ENCODE peak calls at places on chromosomes 7 and 10, in nine cellular contexts. V is upper lobe of left lung, O is lung, X is tibial artery, D is AG04450, K is breast epithelium, J is H1, C is AG10803, L is heart left ventricle. Z is an unnamed sample.
A peak's percentile ranks its signal among the peaks of the same experiment; 100 is the strongest.

GRCh38 chr7:102860351-102860811 is 52.4 kb upstream of the LRRC17 start:
- DNase-seq in V (no peak), O (no peak), X (no peak), D (peak; percentile 93), K (no peak), J (no peak), C (peak; percentile 97), L (no peak), Z (peak; percentile 99)

GRCh38 chr7:37270109-37270508 is 178.6 kb downstream of the ELMO1 start:
- DNase-seq in V (no peak), O (no peak), X (no peak), D (no peak), K (no peak), J (no peak), C (no peak), L (no peak), Z (no peak)

GRCh38 chr10:131072651-131073468 is 238.7 kb downstream of the TCERG1L start:
- DNase-seq in V (no peak), O (no peak), X (no peak), D (no peak), K (no peak), J (no peak), C (no peak), L (no peak), Z (no peak)

GRCh38 chr7:139431010-139431409 is 52.5 kb downstream of the KLRG2 start:
- DNase-seq in V (no peak), O (no peak), X (no peak), D (no peak), K (peak; percentile 80), J (no peak), C (no peak), L (no peak), Z (no peak)

GRCh38 chr10:86630079-86630478 is 24.3 kb upstream of the OPN4 start:
- DNase-seq in V (no peak), O (no peak), X (no peak), D (no peak), K (no peak), J (no peak), C (peak; percentile 42), L (peak; percentile 73), Z (no peak)

GRCh38 chr10:86801995-86802394 is 45.6 kb downstream of the BMPR1A start:
- DNase-seq in V (no peak), O (no peak), X (no peak), D (no peak), K (no peak), J (no peak), C (no peak), L (no peak), Z (no peak)

GRCh38 chr10:79932307-79932706 is 16.6 kb downstream of the SFTPD start:
- DNase-seq in V (no peak), O (no peak), X (no peak), D (no peak), K (no peak), J (no peak), C (no peak), L (no peak), Z (no peak)

GRCh38 chr7:51949726-51950644 is 633.4 kb upstream of the COBL start:
- DNase-seq in V (no peak), O (no peak), X (no peak), D (no peak), K (no peak), J (peak; percentile 62), C (no peak), L (no peak), Z (no peak)

GRCh38 chr7:53996856-53997255 is 545.3 kb upstream of the VSTM2A start:
- DNase-seq in V (no peak), O (no peak), X (no peak), D (no peak), K (no peak), J (no peak), C (no peak), L (no peak), Z (no peak)

GRCh38 chr10:76086571-76087260 is 655.3 kb downstream of the LRMDA start:
- DNase-seq in V (no peak), O (peak; percentile 38), X (peak; percentile 80), D (peak; percentile 18), K (no peak), J (peak; percentile 61), C (peak; percentile 85), L (peak; percentile 23), Z (peak; percentile 95)

GRCh38 chr10:71145352-71145945 is 66.9 kb upstream of the UNC5B start:
- DNase-seq in V (no peak), O (no peak), X (no peak), D (no peak), K (no peak), J (no peak), C (no peak), L (no peak), Z (no peak)

GRCh38 chr10:88158506-88159123 is 295.2 kb downstream of the PTEN start:
- DNase-seq in V (no peak), O (no peak), X (no peak), D (no peak), K (no peak), J (no peak), C (peak; percentile 17), L (no peak), Z (no peak)

GRCh38 chr10:9289811-9290210 is 1235.3 kb downstream of the GATA3 start:
- DNase-seq in V (no peak), O (no peak), X (no peak), D (no peak), K (no peak), J (no peak), C (peak; percentile 3), L (no peak), Z (peak; percentile 43)

GRCh38 chr7:7569615-7570014 is 2.9 kb downstream of the MIOS start:
- DNase-seq in V (no peak), O (no peak), X (no peak), D (no peak), K (no peak), J (no peak), C (no peak), L (no peak), Z (no peak)

GRCh38 chr10:125415964-125416363 is 255.6 kb upstream of the CTBP2 start:
- DNase-seq in V (no peak), O (no peak), X (no peak), D (no peak), K (no peak), J (no peak), C (no peak), L (no peak), Z (no peak)

GRCh38 chr10:79335470-79336235 is 11.6 kb upstream of the PPIF start:
- DNase-seq in V (no peak), O (no peak), X (peak; percentile 49), D (no peak), K (no peak), J (no peak), C (no peak), L (no peak), Z (no peak)

GRCh38 chr10:111126981-111127848 is 50.4 kb downstream of the ADRA2A start:
- DNase-seq in V (no peak), O (no peak), X (no peak), D (no peak), K (no peak), J (no peak), C (no peak), L (no peak), Z (no peak)

GRCh38 chr10:68423522-68423921 is 16.4 kb upstream of the RUFY2 start:
- DNase-seq in V (no peak), O (no peak), X (no peak), D (no peak), K (no peak), J (no peak), C (no peak), L (no peak), Z (no peak)

DNA sequence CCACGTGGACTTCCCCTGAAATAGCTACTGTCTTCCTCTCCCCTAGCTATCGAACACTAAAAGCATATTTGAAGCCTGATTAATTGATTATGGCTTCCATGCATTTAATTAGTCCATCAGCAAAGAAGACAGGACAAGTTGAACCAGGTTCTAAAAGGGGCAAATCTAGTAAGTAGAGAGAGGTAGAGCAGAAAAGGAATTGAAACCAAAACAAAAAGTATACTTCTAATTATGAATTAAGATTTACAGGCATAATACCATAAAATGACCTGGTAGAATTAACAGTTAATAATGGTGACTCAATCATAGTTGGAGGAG is 393 bp upstream of the DNAJC1 start:
- DNase-seq in V (no peak), O (no peak), X (no peak), D (no peak), K (no peak), J (no peak), C (no peak), L (no peak), Z (no peak)
- TF ChIP-seq CTCF in V (no peak), O (no peak), X (no peak), D (no peak), K (no peak), J (no peak), C (no peak), L (no peak), Z (no peak)

DNA sequence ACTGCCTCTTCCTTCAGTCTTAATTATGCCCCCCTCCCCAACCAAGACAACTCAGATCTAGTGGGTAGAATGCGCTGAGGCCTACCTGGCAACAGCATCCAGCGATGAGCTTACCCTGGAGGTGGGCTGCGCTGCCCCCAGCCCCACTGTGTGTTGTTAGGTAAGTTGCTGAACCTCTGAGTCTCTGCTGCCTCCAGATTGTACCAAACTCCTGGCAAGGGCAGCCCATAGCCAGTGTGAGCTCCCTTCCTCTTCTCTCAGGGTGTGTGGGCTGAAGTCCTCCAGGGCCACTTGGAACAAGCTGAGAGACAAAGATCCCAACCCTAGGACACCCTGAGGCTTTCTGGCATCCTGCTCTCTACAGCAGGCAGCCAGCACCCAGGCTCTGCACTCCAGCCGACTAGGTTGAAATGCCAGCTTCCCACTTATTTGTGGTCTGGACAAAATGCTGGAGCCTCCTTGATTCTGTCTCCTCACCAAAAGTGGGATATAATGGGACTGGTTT is 135.3 kb downstream of the ARHGAP22 start:
- DNase-seq in V (no peak), O (no peak), X (no peak), D (no peak), K (peak; percentile 9), J (peak; percentile 39), C (no peak), L (no peak), Z (no peak)
- H3K4me3 ChIP-seq in V (no peak overlapping the region), O (no peak overlapping the region), X (no peak overlapping the region), D (no peak overlapping the region), K (no peak overlapping the region), J (no peak overlapping the region), C (no peak overlapping the region), L (no peak overlapping the region), Z (no peak overlapping the region)

DNA sequence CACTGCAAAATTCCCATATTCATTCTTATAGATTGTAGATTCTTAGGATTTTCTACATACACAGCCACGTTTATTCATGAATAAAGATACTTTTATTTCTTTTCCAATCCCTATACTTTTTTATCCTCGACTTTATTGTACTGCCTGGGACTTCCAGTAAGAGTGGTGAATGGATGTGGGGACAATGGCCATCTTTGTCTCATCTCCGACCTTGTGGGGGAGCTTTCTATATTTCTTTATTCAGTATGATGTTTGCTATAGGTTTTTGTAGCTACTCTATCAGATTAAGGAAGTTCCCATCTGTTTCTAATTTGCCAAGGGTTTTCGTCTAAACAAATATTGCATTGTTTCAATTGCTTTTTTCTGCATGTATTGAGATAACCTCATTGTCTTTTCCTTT is 184.3 kb downstream of the FOXP2 start:
- DNase-seq in V (no peak), O (no peak), X (no peak), D (no peak), K (no peak), J (no peak), C (no peak), L (no peak), Z (no peak)
- TF ChIP-seq CTCF in V (no peak), O (no peak), X (no peak), D (no peak), K (no peak), J (no peak), C (no peak), L (no peak), Z (no peak)

GRCh38 chr7:155469311-155470185 is 11.6 kb downstream of the EN2 start:
- DNase-seq in V (no peak), O (no peak), X (no peak), D (no peak), K (no peak), J (peak; percentile 35), C (no peak), L (no peak), Z (no peak)
- H3K4me3 ChIP-seq in V (no peak overlapping the region), O (no peak overlapping the region), X (no peak overlapping the region), D (no peak overlapping the region), K (no peak overlapping the region), J (no peak overlapping the region), C (no peak overlapping the region), L (no peak overlapping the region), Z (no peak overlapping the region)

Z was measured in fibroblast of mammary gland.